ENCODE peak calls at places on chromosomes 3 and 15, in six cellular contexts. G, I, J, S, U and O are unnamed samples.

GRCh38 chr3:170180107-170180951 is 1.2 kb downstream of the PHC3 start:
- DNase-seq in G (no peak), I (no peak), J (no peak), S (no peak), U (no peak), O (peak)

GRCh38 chr3:146504546-146505197 is 35.3 kb upstream of the PLSCR2 start:
- DNase-seq in G (no peak), I (no peak), J (no peak), S (no peak), U (no peak), O (no peak)

GRCh38 chr3:177126015-177126773 is 71.1 kb downstream of the TBL1XR1 start:
- DNase-seq in G (no peak), I (no peak), J (no peak), S (peak), U (no peak), O (peak)

GRCh38 chr3:158918008-158918407 is 116.2 kb downstream of the MFSD1 start:
- DNase-seq in G (peak), I (no peak), J (no peak), S (peak), U (no peak), O (peak)

GRCh38 chr3:63353383-63353782 is 75.3 kb downstream of the SYNPR start:
- DNase-seq in G (no peak), I (no peak), J (no peak), S (peak), U (no peak), O (peak)

GRCh38 chr15:28191832-28192231 is 92.7 kb upstream of the OCA2 start:
- DNase-seq in G (no peak), I (no peak), J (peak), S (peak), U (peak), O (peak)

GRCh38 chr3:43231276-43232000 is 54.9 kb upstream of the SNRK start:
- DNase-seq in G (no peak), I (no peak), J (no peak), S (no peak), U (no peak), O (no peak)

GRCh38 chr3:194166682-194167479 is 30.9 kb downstream of the HES1 start:
- DNase-seq in G (no peak), I (no peak), J (peak), S (no peak), U (no peak), O (no peak)

GRCh38 chr3:43477600-43477999 is 144.2 kb downstream of the ANO10 start:
- DNase-seq in G (peak), I (peak), J (peak), S (no peak), U (no peak), O (no peak)

GRCh38 chr3:133404925-133405324 is 5.1 kb downstream of the BFSP2 start:
- DNase-seq in G (no peak), I (no peak), J (no peak), S (no peak), U (no peak), O (no peak)

GRCh38 chr3:85586018-85586417 is 627.2 kb downstream of the CADM2 start:
- DNase-seq in G (no peak), I (no peak), J (no peak), S (no peak), U (no peak), O (no peak)

GRCh38 chr15:88918738-88919137 is 5.6 kb upstream of the MFGE8 start:
- DNase-seq in G (no peak), I (no peak), J (peak), S (peak), U (no peak), O (peak)

GRCh38 chr3:58492385-58492970 is 582 bp downstream of the KCTD6 start:
- DNase-seq in G (peak), I (no peak), J (no peak), S (peak), U (no peak), O (no peak)

GRCh38 chr3:21517184-21517583 is 233.8 kb downstream of the ZNF385D start:
- DNase-seq in G (no peak), I (no peak), J (no peak), S (no peak), U (no peak), O (no peak)